ENCODE peak calls at places on chromosomes 16 and 17, in four cellular contexts. One of them, this sample, is unnamed. For H3K36me3, the result is how much of the 10 kb centered on the place peaks cover.

GRCh38 chr17:21029032-21029431 is 13.8 kb downstream of the USP22 start:
- DNase-seq in effector memory CD4-positive, alpha-beta T cell: no peak
- DNase-seq in thoracic aorta: no peak
- DNase-seq in GM23338: no peak
- DNase-seq in this sample: no peak

GRCh38 chr16:49036126-49036525 is 245.5 kb downstream of the CBLN1 start:
- DNase-seq in effector memory CD4-positive, alpha-beta T cell: no peak
- DNase-seq in thoracic aorta: no peak
- DNase-seq in GM23338: no peak
- DNase-seq in this sample: no peak

GRCh38 chr16:77869997-77870813 is 81.8 kb downstream of the VAT1L start:
- DNase-seq in effector memory CD4-positive, alpha-beta T cell: no peak
- DNase-seq in thoracic aorta: no peak
- DNase-seq in GM23338: peak
- DNase-seq in this sample: no peak

GRCh38 chr17:10224592-10225195 is 26.3 kb upstream of the GAS7 start:
- DNase-seq in effector memory CD4-positive, alpha-beta T cell: no peak
- DNase-seq in thoracic aorta: no peak
- DNase-seq in GM23338: no peak
- DNase-seq in this sample: no peak

GRCh38 chr16:4273858-4274291 is 1.1 kb upstream of the TFAP4 start:
- DNase-seq in effector memory CD4-positive, alpha-beta T cell: no peak
- DNase-seq in thoracic aorta: no peak
- DNase-seq in GM23338: peak
- DNase-seq in this sample: no peak

GRCh38 chr16:62741692-62742091 is 705.5 kb upstream of the CDH8 start:
- DNase-seq in effector memory CD4-positive, alpha-beta T cell: no peak
- DNase-seq in thoracic aorta: no peak
- DNase-seq in GM23338: no peak
- DNase-seq in this sample: no peak

GRCh38 chr16:87806608-87807546 is 41.1 kb upstream of the KLHDC4 start:
- DNase-seq in effector memory CD4-positive, alpha-beta T cell: no peak
- DNase-seq in thoracic aorta: peak
- DNase-seq in GM23338: no peak
- DNase-seq in this sample: peak

GRCh38 chr16:8849411-8850011 is 19.3 kb downstream of the CARHSP1 start:
- DNase-seq in effector memory CD4-positive, alpha-beta T cell: no peak
- DNase-seq in thoracic aorta: no peak
- DNase-seq in GM23338: no peak
- DNase-seq in this sample: no peak

GRCh38 chr16:86272744-86273143 is 237.6 kb upstream of the FOXF1 start:
- DNase-seq in effector memory CD4-positive, alpha-beta T cell: no peak
- DNase-seq in thoracic aorta: no peak
- DNase-seq in GM23338: no peak
- DNase-seq in this sample: no peak

GRCh38 chr16:50297301-50298074 is 31.1 kb downstream of the ADCY7 start:
- DNase-seq in effector memory CD4-positive, alpha-beta T cell: no peak
- DNase-seq in thoracic aorta: no peak
- DNase-seq in GM23338: no peak
- DNase-seq in this sample: no peak

GRCh38 chr17:6569391-6570302 is 13.3 kb upstream of the PITPNM3 start:
- DNase-seq in effector memory CD4-positive, alpha-beta T cell: no peak
- DNase-seq in thoracic aorta: no peak
- DNase-seq in GM23338: no peak
- DNase-seq in this sample: no peak

GRCh38 chr17:67519801-67520251 is 142.7 kb downstream of the PITPNC1 start:
- DNase-seq in effector memory CD4-positive, alpha-beta T cell: no peak
- DNase-seq in thoracic aorta: no peak
- DNase-seq in GM23338: peak
- DNase-seq in this sample: no peak

GRCh38 chr17:50488880-50489279 is 10.2 kb downstream of the RSAD1 start:
- DNase-seq in effector memory CD4-positive, alpha-beta T cell: no peak
- DNase-seq in thoracic aorta: no peak
- DNase-seq in GM23338: no peak
- DNase-seq in this sample: no peak

GRCh38 chr16:87956771-87957279 is 5.6 kb downstream of the BANP start:
- DNase-seq in effector memory CD4-positive, alpha-beta T cell: no peak
- DNase-seq in thoracic aorta: no peak
- DNase-seq in GM23338: peak
- DNase-seq in this sample: peak

GRCh38 chr16:76976101-76976500 is 214.9 kb upstream of the MON1B start:
- DNase-seq in effector memory CD4-positive, alpha-beta T cell: no peak
- DNase-seq in thoracic aorta: no peak
- DNase-seq in GM23338: no peak
- DNase-seq in this sample: no peak

GRCh38 chr17:72946696-72947095 is 145.8 kb downstream of the SLC39A11 start:
- DNase-seq in effector memory CD4-positive, alpha-beta T cell: no peak
- DNase-seq in thoracic aorta: no peak
- DNase-seq in GM23338: no peak
- DNase-seq in this sample: no peak

GRCh38 chr16:50244140-50244503 is 22.2 kb upstream of the ADCY7 start:
- DNase-seq in effector memory CD4-positive, alpha-beta T cell: no peak
- DNase-seq in thoracic aorta: no peak
- DNase-seq in GM23338: no peak
- DNase-seq in this sample: no peak

GRCh38 chr16:48003226-48003907 is 152.4 kb downstream of the ABCC12 start:
- DNase-seq in effector memory CD4-positive, alpha-beta T cell: no peak
- DNase-seq in thoracic aorta: no peak
- DNase-seq in GM23338: peak
- DNase-seq in this sample: no peak

GRCh38 chr17:58156839-58157803 is 8.9 kb downstream of the OR4D1 start:
- DNase-seq in effector memory CD4-positive, alpha-beta T cell: peak
- DNase-seq in thoracic aorta: no peak
- DNase-seq in GM23338: peak
- DNase-seq in this sample: no peak

GRCh38 chr16:15652293-15653001 is 2.4 kb downstream of the NDE1 start:
- DNase-seq in effector memory CD4-positive, alpha-beta T cell: no peak
- DNase-seq in thoracic aorta: no peak
- DNase-seq in GM23338: no peak
- DNase-seq in this sample: no peak

GRCh38 chr16:72189865-72190371 is 18.0 kb upstream of the PMFBP1 start:
- DNase-seq in effector memory CD4-positive, alpha-beta T cell: no peak
- DNase-seq in thoracic aorta: no peak
- DNase-seq in GM23338: no peak
- DNase-seq in this sample: no peak

GRCh38 chr16:84553873-84554399 is 49.5 kb upstream of the MEAK7 start:
- DNase-seq in effector memory CD4-positive, alpha-beta T cell: peak
- DNase-seq in thoracic aorta: no peak
- DNase-seq in GM23338: no peak
- DNase-seq in this sample: no peak

GRCh38 chr17:41444640-41445039 is 3.9 kb upstream of the KRT38 start:
- DNase-seq in effector memory CD4-positive, alpha-beta T cell: no peak
- DNase-seq in thoracic aorta: no peak
- DNase-seq in GM23338: no peak
- DNase-seq in this sample: no peak

GRCh38 chr17:53166736-53167135 is 656.0 kb upstream of the KIF2B start:
- DNase-seq in effector memory CD4-positive, alpha-beta T cell: no peak
- DNase-seq in thoracic aorta: no peak
- DNase-seq in GM23338: no peak
- DNase-seq in this sample: no peak

GRCh38 chr16:56988948-56989945 is at the start of gene NLRC5:
- DNase-seq in effector memory CD4-positive, alpha-beta T cell: peak
- DNase-seq in thoracic aorta: peak
- DNase-seq in GM23338: peak
- DNase-seq in this sample: no peak

GRCh38 chr16:56793504-56793903 is 63.6 kb downstream of the NUP93 start:
- DNase-seq in effector memory CD4-positive, alpha-beta T cell: no peak
- DNase-seq in thoracic aorta: no peak
- DNase-seq in GM23338: peak
- DNase-seq in this sample: no peak

GRCh38 chr16:57485916-57486857 is at the start of gene DOK4:
- DNase-seq in effector memory CD4-positive, alpha-beta T cell: peak
- DNase-seq in thoracic aorta: no peak
- DNase-seq in GM23338: peak
- DNase-seq in this sample: no peak

GRCh38 chr17:35294756-35295155 is 51.9 kb downstream of the SLFN5 start:
- DNase-seq in effector memory CD4-positive, alpha-beta T cell: no peak
- DNase-seq in thoracic aorta: no peak
- DNase-seq in GM23338: no peak
- DNase-seq in this sample: no peak

GRCh38 chr16:30997887-30998711 is 12.3 kb downstream of the STX1B start:
- DNase-seq in effector memory CD4-positive, alpha-beta T cell: no peak
- DNase-seq in thoracic aorta: no peak
- DNase-seq in GM23338: peak
- DNase-seq in this sample: no peak

GRCh38 chr16:53768593-53768992 is 64.6 kb downstream of the FTO start:
- DNase-seq in effector memory CD4-positive, alpha-beta T cell: no peak
- DNase-seq in thoracic aorta: no peak
- DNase-seq in GM23338: no peak
- DNase-seq in this sample: no peak

GRCh38 chr17:58332720-58333395 is 4.3 kb upstream of the TSPOAP1 start:
- DNase-seq in effector memory CD4-positive, alpha-beta T cell: no peak
- DNase-seq in thoracic aorta: no peak
- DNase-seq in GM23338: no peak
- DNase-seq in this sample: no peak

GRCh38 chr16:13594798-13595197 is 325.2 kb upstream of the ERCC4 start:
- DNase-seq in effector memory CD4-positive, alpha-beta T cell: no peak
- DNase-seq in thoracic aorta: no peak
- DNase-seq in GM23338: peak
- DNase-seq in this sample: no peak

GRCh38 chr17:73323622-73324455 is 12.0 kb upstream of the CDC42EP4 start:
- DNase-seq in effector memory CD4-positive, alpha-beta T cell: no peak
- DNase-seq in thoracic aorta: no peak
- DNase-seq in GM23338: no peak
- DNase-seq in this sample: no peak

GRCh38 chr17:37024181-37024637 is 75.5 kb downstream of the AATF start:
- DNase-seq in effector memory CD4-positive, alpha-beta T cell: no peak
- DNase-seq in thoracic aorta: no peak
- DNase-seq in GM23338: no peak
- DNase-seq in this sample: no peak

DNA sequence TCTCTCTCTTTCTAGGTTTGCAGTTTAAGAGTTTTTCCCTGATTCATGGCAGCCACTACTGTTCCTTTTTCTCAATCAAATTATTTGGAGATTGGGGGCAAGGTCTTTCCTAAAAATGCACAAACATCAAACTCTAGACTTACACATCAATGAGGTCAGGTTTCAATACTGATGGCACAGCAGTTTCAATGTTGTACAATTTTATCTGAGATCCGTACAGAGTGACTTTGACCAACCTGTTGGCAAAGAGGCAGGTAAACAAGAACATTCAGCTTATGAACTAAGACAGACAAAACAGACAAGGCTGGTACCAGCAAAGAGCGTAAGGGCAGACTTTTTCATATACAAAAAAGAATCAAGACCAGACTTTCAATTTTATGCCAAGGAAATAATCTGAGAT is 58.0 kb upstream of the GSG1L start:
- DNase-seq in effector memory CD4-positive, alpha-beta T cell: no peak
- DNase-seq in thoracic aorta: no peak
- DNase-seq in GM23338: no peak
- DNase-seq in this sample: no peak
- H3K36me3 ChIP-seq in effector memory CD4-positive, alpha-beta T cell: half or more
- H3K36me3 ChIP-seq in thoracic aorta: under half
- H3K36me3 ChIP-seq in GM23338: half or more
- H3K36me3 ChIP-seq in this sample: half or more

DNA sequence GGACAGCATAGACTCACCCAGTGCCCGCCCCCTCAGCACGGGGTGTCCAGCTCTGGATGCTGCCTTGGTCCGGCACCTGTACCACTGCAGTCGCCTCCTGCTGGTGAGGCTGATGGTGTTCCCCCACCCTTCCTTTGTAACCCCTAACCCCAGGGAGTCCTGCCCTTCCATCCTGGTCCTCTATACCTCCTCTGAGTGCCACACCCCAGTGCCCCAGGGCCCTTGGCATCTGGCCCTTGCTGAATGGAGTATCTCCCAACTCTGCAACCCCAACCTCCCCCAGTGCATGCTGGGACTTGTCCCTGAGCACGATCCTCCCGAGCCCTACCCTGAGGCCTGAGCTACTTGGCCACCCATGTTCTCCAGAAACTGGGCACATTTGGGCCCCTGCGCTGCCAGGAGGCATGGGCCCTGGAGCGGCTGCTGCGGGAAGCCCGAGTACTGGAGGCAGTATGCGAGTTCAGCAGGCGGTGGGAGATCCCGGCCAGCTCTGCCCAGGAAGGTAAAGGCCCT is 15.8 kb downstream of the RIPOR1 start:
- DNase-seq in effector memory CD4-positive, alpha-beta T cell: no peak
- DNase-seq in thoracic aorta: no peak
- DNase-seq in GM23338: no peak
- DNase-seq in this sample: no peak
- H3K36me3 ChIP-seq in effector memory CD4-positive, alpha-beta T cell: under half
- H3K36me3 ChIP-seq in thoracic aorta: half or more
- H3K36me3 ChIP-seq in GM23338: under half
- H3K36me3 ChIP-seq in this sample: under half

GRCh38 chr17:48067245-48067644 is 19.1 kb downstream of the NFE2L1 start:
- DNase-seq in effector memory CD4-positive, alpha-beta T cell: no peak
- DNase-seq in thoracic aorta: no peak
- DNase-seq in GM23338: no peak
- DNase-seq in this sample: no peak

GRCh38 chr17:48064638-48065037 is 16.5 kb downstream of the NFE2L1 start:
- DNase-seq in effector memory CD4-positive, alpha-beta T cell: no peak
- DNase-seq in thoracic aorta: no peak
- DNase-seq in GM23338: peak
- DNase-seq in this sample: no peak

GRCh38 chr17:48068491-48068961 is 20.4 kb downstream of the NFE2L1 start:
- DNase-seq in effector memory CD4-positive, alpha-beta T cell: no peak
- DNase-seq in thoracic aorta: no peak
- DNase-seq in GM23338: peak
- DNase-seq in this sample: no peak

GRCh38 chr17:48066656-48067055 is 18.5 kb downstream of the NFE2L1 start:
- DNase-seq in effector memory CD4-positive, alpha-beta T cell: no peak
- DNase-seq in thoracic aorta: no peak
- DNase-seq in GM23338: peak
- DNase-seq in this sample: no peak

DNA sequence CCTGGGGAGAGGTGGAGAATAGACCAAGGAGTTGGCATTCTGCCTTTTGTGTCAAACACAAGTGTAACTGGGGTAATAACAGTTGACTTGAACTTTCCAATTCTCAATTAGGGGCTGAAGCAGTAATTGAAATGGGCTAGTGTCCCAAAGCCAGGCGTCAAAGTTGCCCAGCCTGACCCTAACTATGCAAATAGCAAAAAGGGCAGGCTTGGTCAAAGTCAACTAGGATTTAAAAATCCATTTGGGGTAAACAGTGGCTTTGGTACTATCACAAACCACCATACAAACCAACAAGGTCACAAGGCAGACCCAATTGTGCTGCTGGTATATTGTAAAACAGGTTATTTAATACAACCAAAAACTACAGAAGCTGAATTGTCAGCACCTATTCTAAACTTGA is 18.0 kb downstream of the NFE2L1 start:
- DNase-seq in effector memory CD4-positive, alpha-beta T cell: no peak
- DNase-seq in thoracic aorta: no peak
- DNase-seq in GM23338: no peak
- DNase-seq in this sample: no peak
- H3K36me3 ChIP-seq in effector memory CD4-positive, alpha-beta T cell: under half
- H3K36me3 ChIP-seq in thoracic aorta: under half
- H3K36me3 ChIP-seq in GM23338: under half
- H3K36me3 ChIP-seq in this sample: half or more

GRCh38 chr16:29802416-29802935 is 3.9 kb upstream of the MAZ start:
- DNase-seq in effector memory CD4-positive, alpha-beta T cell: no peak
- DNase-seq in thoracic aorta: no peak
- DNase-seq in GM23338: no peak
- DNase-seq in this sample: no peak
- H3K36me3 ChIP-seq in effector memory CD4-positive, alpha-beta T cell: under half
- H3K36me3 ChIP-seq in thoracic aorta: under half
- H3K36me3 ChIP-seq in GM23338: under half
- H3K36me3 ChIP-seq in this sample: half or more

This sample was measured in SK-N-MC.